ENCODE peak calls at places on chromosomes 3 and 15, in eight cellular contexts. G, Q, U, X, L, T, P and F are unnamed samples.

GRCh38 chr15:58038426-58039106 is 26.9 kb downstream of the ALDH1A2 start:
- DNase-seq in G (no peak), X (no peak), T (peak; percentile 52), Q (peak; percentile 68), L (no peak), P (no peak), U (no peak), F (no peak)

GRCh38 chr3:76405196-76405595 is 619.8 kb upstream of the ZNF717 start:
- DNase-seq in L (no peak), U (no peak), P (no peak), G (no peak), Q (no peak), T (no peak), X (no peak), F (no peak)

GRCh38 chr15:55289011-55289572 is 521 bp downstream of the RAB27A start:
- DNase-seq in X (peak; percentile 72), Q (peak; percentile 66), L (peak; percentile 24), G (no peak), U (peak; percentile 80), P (peak; percentile 37), T (peak; percentile 47), F (peak; percentile 38)

GRCh38 chr3:5011555-5012256 is 32.5 kb downstream of the BHLHE40 start:
- DNase-seq in X (peak; percentile 64), L (peak; percentile 87), T (no peak), G (no peak), P (no peak), U (peak; percentile 57), Q (no peak), F (peak; percentile 85)

GRCh38 chr3:26438325-26438940 is 184.1 kb upstream of the LRRC3B start:
- DNase-seq in X (no peak), Q (no peak), P (no peak), T (no peak), L (no peak), G (peak; percentile 21), U (no peak), F (no peak)

GRCh38 chr3:161854232-161854771 is 357.7 kb downstream of the OTOL1 start:
- DNase-seq in P (no peak), X (no peak), T (peak; percentile 29), L (peak; percentile 26), Q (peak; percentile 75), G (no peak), U (peak; percentile 87), F (no peak)

GRCh38 chr15:66359740-66360139 is 3.3 kb upstream of the TIPIN start:
- DNase-seq in X (no peak), U (no peak), G (peak; percentile 57), L (peak; percentile 59), T (no peak), Q (no peak), P (no peak), F (no peak)

GRCh38 chr3:3664916-3665315 is 134.3 kb upstream of the LRRN1 start:
- DNase-seq in U (no peak), T (no peak), G (no peak), Q (no peak), P (no peak), X (no peak), L (no peak), F (no peak)

GRCh38 chr3:12756635-12757034 is 2.4 kb downstream of the TMEM40 start:
- DNase-seq in P (no peak), T (no peak), G (no peak), L (no peak), X (no peak), Q (no peak), U (no peak), F (no peak)

GRCh38 chr3:195195321-195196209 is 75.4 kb downstream of the XXYLT1 start:
- DNase-seq in P (no peak), X (peak; percentile 65), G (no peak), L (no peak), Q (no peak), U (peak; percentile 72), T (no peak), F (no peak)

GRCh38 chr3:81716870-81717509 is 44.5 kb downstream of the GBE1 start:
- DNase-seq in P (no peak), X (no peak), Q (peak; percentile 66), L (no peak), U (no peak), G (no peak), T (peak; percentile 46), F (no peak)

GRCh38 chr3:132432639-132433038 is 15.3 kb downstream of the DNAJC13 start:
- DNase-seq in G (no peak), U (no peak), X (no peak), Q (peak; percentile 79), T (no peak), L (no peak), P (no peak), F (no peak)

GRCh38 chr3:165638066-165638465 is 199.2 kb downstream of the BCHE start:
- DNase-seq in Q (no peak), P (no peak), X (no peak), T (no peak), L (no peak), U (no peak), G (no peak), F (no peak)

GRCh38 chr3:39910828-39911464 is 101.5 kb downstream of the MYRIP start:
- DNase-seq in U (no peak), L (no peak), T (no peak), P (no peak), X (no peak), Q (peak; percentile 30), G (no peak), F (no peak)

GRCh38 chr3:49279376-49279775 is 2.3 kb upstream of the C3orf62 start:
- DNase-seq in G (no peak), T (no peak), X (no peak), U (no peak), L (no peak), P (no peak), Q (peak; percentile 62), F (no peak)

GRCh38 chr3:62439978-62440377 is 66.6 kb upstream of the FEZF2 start:
- DNase-seq in G (no peak), T (no peak), P (no peak), L (no peak), U (no peak), X (no peak), Q (no peak), F (no peak)

GRCh38 chr15:42348083-42348482 is 11.2 kb upstream of the CAPN3 start:
- DNase-seq in P (no peak), Q (peak; percentile 32), G (peak; percentile 9), U (no peak), X (no peak), T (no peak), L (no peak), F (no peak)

GRCh38 chr3:131053021-131053420 is 26.3 kb downstream of the NEK11 start:
- DNase-seq in G (no peak), Q (peak; percentile 55), T (no peak), P (no peak), X (no peak), U (no peak), L (no peak), F (no peak)

GRCh38 chr3:127043041-127043641 is 60.2 kb downstream of the PLXNA1 start:
- DNase-seq in G (no peak), X (peak; percentile 36), Q (no peak), U (peak; percentile 93), T (peak; percentile 53), P (peak; percentile 90), L (no peak), F (peak; percentile 34)

GRCh38 chr3:57864853-57865252 is 108.7 kb downstream of the SLMAP start:
- DNase-seq in Q (peak; percentile 67), G (no peak), L (peak; percentile 8), X (no peak), U (no peak), P (no peak), T (no peak), F (no peak)

GRCh38 chr3:57227204-57227929 is at the start of gene APPL1:
- DNase-seq in G (no peak), T (peak; percentile 94), L (peak; percentile 95), Q (peak; percentile 94), X (peak; percentile 95), P (peak; percentile 84), U (peak; percentile 98), F (peak; percentile 96)

DNA sequence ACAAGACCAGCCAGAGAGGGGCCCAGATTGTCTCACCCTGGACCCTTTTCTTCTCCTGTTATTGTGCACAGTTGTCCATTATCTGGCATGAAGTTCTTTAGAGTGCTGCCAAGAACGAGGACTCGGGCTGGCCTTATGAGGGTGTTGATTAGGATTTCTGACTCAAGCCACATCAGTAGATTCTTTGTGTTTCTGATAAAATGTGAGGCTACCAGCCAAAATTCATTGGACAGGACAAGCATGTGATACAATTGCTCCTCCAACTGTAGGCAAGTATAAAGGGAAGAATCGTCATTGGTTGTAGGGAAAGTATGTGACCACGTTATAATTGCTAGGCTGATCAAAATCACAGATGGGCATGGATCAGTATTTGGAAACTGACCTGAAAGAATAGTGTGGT is 99.2 kb upstream of the TMC3 start:
- DNase-seq in L (no peak), T (no peak), Q (no peak), P (no peak), U (no peak), G (no peak), X (no peak), F (no peak)
- H3K4me1 ChIP-seq in L (no peaks in the 10 kb centered on the region), T (no peaks in the 10 kb centered on the region), Q (no peaks in the 10 kb centered on the region), P (no peaks in the 10 kb centered on the region), U (no peaks in the 10 kb centered on the region), G (no peaks in the 10 kb centered on the region), X (no peaks in the 10 kb centered on the region), F (no peaks in the 10 kb centered on the region)

GRCh38 chr3:41508063-41508696 is 308.9 kb downstream of the CTNNB1 start:
- DNase-seq in T (no peak), G (peak; percentile 25), P (no peak), Q (no peak), X (no peak), L (no peak), U (peak; percentile 72), F (no peak)
- TF ChIP-seq CTCF in T (no peak), G (no peak), P (no peak), Q (no peak), X (no peak), L (peak; percentile 44), U (peak; percentile 42), F (no peak)

GRCh38 chr15:101504866-101505609 is 15.5 kb upstream of the PCSK6 start:
- DNase-seq in L (no peak), G (no peak), U (no peak), Q (no peak), X (no peak), P (peak; percentile 9), T (no peak), F (no peak)
- H3K4me1 ChIP-seq in L (no peaks in the 10 kb centered on the region), G (peaks cover 1% of the 10 kb centered on the region), U (peaks cover 2% of the 10 kb centered on the region), Q (no peaks in the 10 kb centered on the region), X (peaks cover 21% of the 10 kb centered on the region), P (no peaks in the 10 kb centered on the region), T (peaks cover 21% of the 10 kb centered on the region), F (no peaks in the 10 kb centered on the region)

DNA sequence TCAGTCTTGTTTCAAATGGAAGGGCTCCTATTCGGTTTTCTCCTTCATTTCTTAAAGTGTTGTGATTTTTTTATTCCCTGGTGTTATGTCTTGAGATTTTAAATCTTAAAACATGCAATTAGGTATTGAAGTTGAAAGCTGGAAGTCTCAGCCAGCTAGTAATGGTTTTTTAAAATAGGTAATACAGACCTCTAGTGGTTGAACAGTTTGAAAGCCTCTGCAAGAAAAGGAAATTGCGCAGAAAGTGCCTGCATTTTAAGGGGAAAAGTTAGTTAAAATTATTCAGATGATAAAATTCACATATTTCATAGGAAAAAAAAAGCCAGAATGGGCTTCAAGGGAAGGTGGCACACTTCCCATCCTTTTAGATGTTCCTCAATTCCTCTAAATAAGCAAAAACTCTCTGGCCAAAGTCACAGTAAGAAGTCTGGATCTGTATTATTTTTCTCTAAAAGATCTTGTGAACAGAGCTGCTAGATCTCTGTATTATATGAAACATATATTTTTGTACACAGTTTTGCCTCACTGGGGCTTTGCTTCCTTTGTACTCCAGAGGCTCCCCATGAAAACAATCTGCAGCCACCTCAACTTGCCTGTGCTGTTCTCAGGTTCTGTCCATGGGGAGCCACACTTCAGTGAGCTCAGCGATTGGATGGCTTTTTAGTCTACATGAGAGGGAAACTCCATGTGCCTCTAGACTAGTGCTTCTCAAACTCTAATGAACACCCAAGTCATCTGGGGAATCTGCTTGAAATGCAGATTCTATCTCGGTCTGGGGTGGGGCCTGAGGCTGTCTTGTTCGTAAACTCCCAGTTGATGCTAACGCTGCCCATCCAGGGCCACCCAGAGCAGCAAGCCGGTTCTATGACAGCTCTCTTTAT is 21.5 kb downstream of the AGTR1 start:
- DNase-seq in T (no peak), Q (peak; percentile 46), G (no peak), U (peak; percentile 54), P (no peak), X (no peak), L (no peak), F (no peak)
- TF ChIP-seq CTCF in T (peak; percentile 21), Q (peak; percentile 55), G (no peak), U (peak; percentile 72), P (peak; percentile 20), X (peak; percentile 52), L (peak; percentile 63), F (peak; percentile 44)